ENCODE peak calls at places on chromosomes 6 and 20, in nine cellular contexts. A, P, H, R, C, V, E, W and B are unnamed samples.

GRCh38 chr6:14135865-14136539 is 18.4 kb downstream of the CD83 start:
- DNase-seq in A (no peak), P (no peak), H (no peak), R (no peak), C (no peak), V (no peak), E (no peak), W (no peak), B (no peak)

GRCh38 chr20:8220716-8221115 is 88.7 kb downstream of the PLCB1 start:
- DNase-seq in A (no peak), P (no peak), H (no peak), R (no peak), C (no peak), V (no peak), E (no peak), W (no peak), B (no peak)

GRCh38 chr6:85995339-85996033 is 352.8 kb upstream of the SYNCRIP start:
- DNase-seq in A (no peak), P (no peak), H (no peak), R (no peak), C (no peak), V (no peak), E (no peak), W (no peak), B (no peak)

GRCh38 chr6:1619106-1619665 is 9.5 kb downstream of the FOXC1 start:
- DNase-seq in A (no peak), P (no peak), H (no peak), R (no peak), C (no peak), V (no peak), E (no peak), W (no peak), B (no peak)

GRCh38 chr20:16241911-16242310 is 331.3 kb downstream of the KIF16B start:
- DNase-seq in A (no peak), P (no peak), H (no peak), R (no peak), C (no peak), V (no peak), E (no peak), W (no peak), B (no peak)

GRCh38 chr6:78701407-78701806 is 165.9 kb upstream of the IRAK1BP1 start:
- DNase-seq in A (no peak), P (no peak), H (no peak), R (peak; percentile 65), C (no peak), V (peak; percentile 56), E (no peak), W (no peak), B (no peak)

GRCh38 chr20:51660741-51661608 is 107.2 kb downstream of the ATP9A start:
- DNase-seq in A (no peak), P (no peak), H (no peak), R (peak; percentile 88), C (no peak), V (peak; percentile 96), E (no peak), W (no peak), B (no peak)

GRCh38 chr6:170270984-170271593 is 19.8 kb downstream of the DLL1 start:
- DNase-seq in A (no peak), P (no peak), H (no peak), R (no peak), C (no peak), V (no peak), E (no peak), W (no peak), B (no peak)

GRCh38 chr6:32868257-32868788 is 14.3 kb downstream of the PSMB9 start:
- DNase-seq in A (peak; percentile 82), P (peak; percentile 61), H (peak; percentile 78), R (peak; percentile 74), C (peak; percentile 85), V (peak; percentile 76), E (peak; percentile 86), W (peak; percentile 89), B (peak; percentile 71)

GRCh38 chr20:13552061-13552460 is 86.7 kb downstream of the TASP1 start:
- DNase-seq in A (no peak), P (no peak), H (no peak), R (peak; percentile 4), C (no peak), V (peak; percentile 8), E (no peak), W (no peak), B (no peak)

GRCh38 chr6:143441680-143442359 is 8.7 kb downstream of the ADAT2 start:
- DNase-seq in A (no peak), P (no peak), H (no peak), R (peak; percentile 64), C (no peak), V (peak; percentile 50), E (no peak), W (no peak), B (no peak)

GRCh38 chr20:51930775-51931174 is 128.5 kb upstream of the SALL4 start:
- DNase-seq in A (no peak), P (no peak), H (no peak), R (peak; percentile 78), C (no peak), V (peak; percentile 59), E (no peak), W (no peak), B (no peak)

GRCh38 chr6:3769610-3770009 is 18.1 kb upstream of the PXDC1 start:
- DNase-seq in A (no peak), P (no peak), H (no peak), R (no peak), C (no peak), V (peak; percentile 57), E (no peak), W (no peak), B (no peak)

GRCh38 chr20:62197321-62197720 is 14.5 kb downstream of the MTG2 start:
- DNase-seq in A (no peak), P (no peak), H (no peak), R (no peak), C (no peak), V (no peak), E (no peak), W (no peak), B (no peak)

GRCh38 chr6:118377711-118378414 is 170.2 kb upstream of the PLN start:
- DNase-seq in A (no peak), P (no peak), H (no peak), R (no peak), C (no peak), V (no peak), E (no peak), W (no peak), B (no peak)

GRCh38 chr6:7633361-7633760 is 43.4 kb downstream of the SNRNP48 start:
- DNase-seq in A (no peak), P (no peak), H (no peak), R (no peak), C (no peak), V (no peak), E (no peak), W (no peak), B (no peak)

GRCh38 chr20:50224553-50225255 is 34.1 kb downstream of the CEBPB start:
- DNase-seq in A (no peak), P (peak; percentile 69), H (no peak), R (peak; percentile 77), C (peak; percentile 91), V (peak; percentile 98), E (no peak), W (no peak), B (peak; percentile 92)

GRCh38 chr6:98458713-98459112 is 375.7 kb upstream of the POU3F2 start:
- DNase-seq in A (no peak), P (no peak), H (no peak), R (no peak), C (no peak), V (no peak), E (no peak), W (no peak), B (no peak)

GRCh38 chr6:18211338-18211737 is 53.0 kb downstream of the DEK start:
- DNase-seq in A (no peak), P (no peak), H (no peak), R (no peak), C (no peak), V (no peak), E (no peak), W (no peak), B (no peak)

GRCh38 chr20:19137641-19138040 is 74.8 kb upstream of the SLC24A3 start:
- DNase-seq in A (no peak), P (no peak), H (no peak), R (no peak), C (no peak), V (no peak), E (no peak), W (no peak), B (no peak)

GRCh38 chr6:134674562-134674961 is 275.3 kb downstream of the ALDH8A1 start:
- DNase-seq in A (no peak), P (no peak), H (no peak), R (no peak), C (no peak), V (no peak), E (no peak), W (no peak), B (no peak)

GRCh38 chr6:28567506-28567905 is 41.8 kb downstream of the GPX5 start:
- DNase-seq in A (no peak), P (no peak), H (no peak), R (no peak), C (no peak), V (no peak), E (no peak), W (no peak), B (no peak)

GRCh38 chr6:141618180-141618581 is 514.5 kb upstream of the GJE1 start:
- DNase-seq in A (no peak), P (no peak), H (no peak), R (no peak), C (no peak), V (no peak), E (no peak), W (no peak), B (no peak)

GRCh38 chr6:44533221-44533820 is 145.8 kb downstream of the CDC5L start:
- DNase-seq in A (no peak), P (no peak), H (no peak), R (no peak), C (no peak), V (no peak), E (no peak), W (no peak), B (no peak)

GRCh38 chr6:26243132-26243531 is 121.9 kb upstream of the BTN3A2 start:
- DNase-seq in A (no peak), P (no peak), H (no peak), R (no peak), C (no peak), V (no peak), E (no peak), W (no peak), B (no peak)

GRCh38 chr6:143513410-143513809 is 1.9 kb upstream of the FUCA2 start:
- DNase-seq in A (peak; percentile 62), P (no peak), H (no peak), R (no peak), C (no peak), V (no peak), E (no peak), W (peak; percentile 51), B (no peak)

GRCh38 chr6:37127961-37128862 is 41.7 kb upstream of the PIM1 start:
- DNase-seq in A (no peak), P (no peak), H (no peak), R (peak; percentile 77), C (no peak), V (peak; percentile 73), E (no peak), W (no peak), B (no peak)

GRCh38 chr20:5078399-5078958 is 41.3 kb downstream of the PCNA start:
- DNase-seq in A (peak; percentile 94), P (peak; percentile 40), H (peak; percentile 79), R (no peak), C (peak; percentile 37), V (peak; percentile 41), E (peak; percentile 12), W (peak; percentile 55), B (peak; percentile 77)

GRCh38 chr20:37179671-37180524 is 550 bp upstream of the MROH8 start:
- DNase-seq in A (no peak), P (no peak), H (no peak), R (peak; percentile 56), C (no peak), V (peak; percentile 72), E (no peak), W (no peak), B (no peak)

GRCh38 chr6:151647871-151648639 is 154.2 kb downstream of the CCDC170 start:
- DNase-seq in A (no peak), P (no peak), H (no peak), R (no peak), C (no peak), V (peak; percentile 16), E (no peak), W (no peak), B (no peak)